ENCODE peak calls at places on chromosomes 2 and 18, in seven cellular contexts. N, O, Q, L, V, H and W are unnamed samples.

GRCh38 chr2:205892141-205893064 is 193.6 kb downstream of the INO80D start:
- DNase-seq in N (no peak), O (peak), Q (no peak), L (no peak), V (peak), H (peak), W (no peak)

GRCh38 chr2:189849550-189849949 is 65.3 kb downstream of the PMS1 start:
- DNase-seq in N (no peak), O (no peak), Q (no peak), L (no peak), V (no peak), H (no peak), W (no peak)

GRCh38 chr2:215003001-215003400 is 135.4 kb downstream of the ABCA12 start:
- DNase-seq in N (peak), O (no peak), Q (no peak), L (no peak), V (no peak), H (no peak), W (no peak)

GRCh38 chr2:96260404-96261260 is 5.2 kb downstream of the TMEM127 start:
- DNase-seq in N (peak), O (peak), Q (peak), L (peak), V (no peak), H (peak), W (no peak)

GRCh38 chr2:72032481-72033041 is 115.1 kb downstream of the CYP26B1 start:
- DNase-seq in N (no peak), O (peak), Q (peak), L (no peak), V (no peak), H (no peak), W (no peak)

GRCh38 chr18:13612111-13612997 is 114.0 kb downstream of the FAM210A start:
- DNase-seq in N (no peak), O (peak), Q (peak), L (peak), V (no peak), H (no peak), W (peak)

GRCh38 chr2:98028931-98029717 is 33.4 kb upstream of the TMEM131 start:
- DNase-seq in N (no peak), O (no peak), Q (no peak), L (no peak), V (no peak), H (no peak), W (no peak)

GRCh38 chr2:67797801-67798535 is 264.8 kb downstream of the C1D start:
- DNase-seq in N (peak), O (no peak), Q (no peak), L (no peak), V (no peak), H (no peak), W (no peak)

GRCh38 chr2:120554625-120555032 is 181.0 kb upstream of the GLI2 start:
- DNase-seq in N (no peak), O (no peak), Q (no peak), L (no peak), V (no peak), H (no peak), W (no peak)

GRCh38 chr2:217223222-217223930 is 363.5 kb upstream of the TNP1 start:
- DNase-seq in N (peak), O (no peak), Q (no peak), L (no peak), V (no peak), H (no peak), W (no peak)

GRCh38 chr2:233058717-233059546 is 1.2 kb upstream of the INPP5D start:
- DNase-seq in N (no peak), O (no peak), Q (no peak), L (no peak), V (no peak), H (no peak), W (no peak)

GRCh38 chr2:159133795-159134194 is 152.7 kb downstream of the WDSUB1 start:
- DNase-seq in N (peak), O (no peak), Q (no peak), L (no peak), V (no peak), H (no peak), W (no peak)

GRCh38 chr2:39568116-39568515 is 97.6 kb upstream of the TMEM178A start:
- DNase-seq in N (no peak), O (no peak), Q (no peak), L (no peak), V (no peak), H (no peak), W (no peak)

GRCh38 chr2:127698553-127699355 is 2.5 kb upstream of the SFT2D3 start:
- DNase-seq in N (no peak), O (no peak), Q (no peak), L (no peak), V (no peak), H (no peak), W (no peak)

DNA sequence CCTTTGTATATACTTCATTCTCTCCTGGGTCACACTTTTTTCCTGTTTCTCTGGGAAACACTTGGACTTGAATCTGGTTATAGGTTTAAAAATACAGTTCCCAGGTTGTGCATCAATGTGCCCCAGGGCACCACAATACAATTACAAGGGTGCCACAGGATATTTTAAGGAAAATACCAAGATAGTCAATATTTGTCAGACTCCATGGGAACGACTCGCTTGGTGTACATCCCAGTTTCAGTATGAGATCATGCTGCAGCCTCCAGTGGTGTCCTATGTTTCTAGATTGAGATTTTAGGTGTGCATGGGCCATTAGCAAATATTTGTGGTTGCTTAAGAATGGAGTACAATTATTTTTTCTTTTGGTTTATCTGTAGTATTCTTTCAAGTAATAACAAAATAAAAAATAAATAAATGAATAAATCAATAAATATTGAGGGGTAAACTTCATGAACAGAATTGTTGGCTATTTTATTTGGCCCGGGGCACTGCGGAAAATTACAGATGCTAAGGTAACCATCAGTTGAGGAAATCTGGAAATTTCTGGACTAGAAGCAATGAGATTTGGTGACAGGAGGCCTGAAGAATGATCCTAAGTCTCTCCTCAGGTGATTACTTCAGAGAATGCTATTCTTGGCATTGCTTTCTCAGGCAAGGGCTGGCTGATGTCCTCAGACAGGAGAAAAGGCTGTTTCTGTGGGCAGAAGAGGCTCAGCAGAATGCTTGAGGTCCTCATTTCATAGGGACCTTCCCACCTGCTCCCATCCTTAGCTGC is 649.3 kb upstream of the SOX11 start:
- DNase-seq in N (no peak), O (no peak), Q (no peak), L (no peak), V (no peak), H (peak), W (no peak)
- H3K4me3 ChIP-seq in N (no peak), O (no peak), Q (no peak), L (no peak), V (no peak), H (no peak), W (no peak)

GRCh38 chr2:168348076-168348475 is 100.7 kb upstream of the STK39 start:
- DNase-seq in N (peak), O (peak), Q (no peak), L (no peak), V (no peak), H (no peak), W (no peak)

GRCh38 chr2:168343586-168343985 is 96.2 kb upstream of the STK39 start:
- DNase-seq in N (peak), O (no peak), Q (no peak), L (no peak), V (no peak), H (no peak), W (no peak)

GRCh38 chr2:168344706-168345105 is 97.3 kb upstream of the STK39 start:
- DNase-seq in N (no peak), O (no peak), Q (no peak), L (no peak), V (no peak), H (no peak), W (no peak)

GRCh38 chr2:168346725-168347477 is 99.5 kb upstream of the STK39 start:
- DNase-seq in N (peak), O (peak), Q (peak), L (peak), V (peak), H (peak), W (peak)

GRCh38 chr2:168345601-168346000 is 98.2 kb upstream of the STK39 start:
- DNase-seq in N (no peak), O (no peak), Q (no peak), L (no peak), V (no peak), H (no peak), W (no peak)
- H3K4me3 ChIP-seq in N (no peak), O (no peak), Q (no peak), L (no peak), V (no peak), H (no peak), W (no peak)

GRCh38 chr2:85135066-85135914 is 2.1 kb downstream of the TCF7L1 start:
- DNase-seq in N (no peak), O (peak), Q (no peak), L (no peak), V (no peak), H (no peak), W (no peak)
- H3K4me3 ChIP-seq in N (peak), O (peak), Q (peak), L (no peak), V (peak), H (peak), W (no peak)

GRCh38 chr2:235028646-235029045 is 76.8 kb downstream of the SH3BP4 start:
- DNase-seq in N (no peak), O (no peak), Q (no peak), L (no peak), V (no peak), H (no peak), W (no peak)

GRCh38 chr2:235026649-235027557 is 75.1 kb downstream of the SH3BP4 start:
- DNase-seq in N (peak), O (no peak), Q (peak), L (no peak), V (peak), H (peak), W (no peak)

GRCh38 chr2:235026137-235026536 is 74.3 kb downstream of the SH3BP4 start:
- DNase-seq in N (peak), O (no peak), Q (peak), L (no peak), V (no peak), H (peak), W (no peak)

GRCh38 chr2:235029054-235029453 is 77.2 kb downstream of the SH3BP4 start:
- DNase-seq in N (no peak), O (no peak), Q (no peak), L (no peak), V (no peak), H (no peak), W (no peak)

GRCh38 chr2:235027558-235028214 is 75.9 kb downstream of the SH3BP4 start:
- DNase-seq in N (peak), O (no peak), Q (no peak), L (no peak), V (no peak), H (no peak), W (no peak)
- H3K4me3 ChIP-seq in N (peak), O (no peak), Q (no peak), L (no peak), V (no peak), H (no peak), W (no peak)

DNA sequence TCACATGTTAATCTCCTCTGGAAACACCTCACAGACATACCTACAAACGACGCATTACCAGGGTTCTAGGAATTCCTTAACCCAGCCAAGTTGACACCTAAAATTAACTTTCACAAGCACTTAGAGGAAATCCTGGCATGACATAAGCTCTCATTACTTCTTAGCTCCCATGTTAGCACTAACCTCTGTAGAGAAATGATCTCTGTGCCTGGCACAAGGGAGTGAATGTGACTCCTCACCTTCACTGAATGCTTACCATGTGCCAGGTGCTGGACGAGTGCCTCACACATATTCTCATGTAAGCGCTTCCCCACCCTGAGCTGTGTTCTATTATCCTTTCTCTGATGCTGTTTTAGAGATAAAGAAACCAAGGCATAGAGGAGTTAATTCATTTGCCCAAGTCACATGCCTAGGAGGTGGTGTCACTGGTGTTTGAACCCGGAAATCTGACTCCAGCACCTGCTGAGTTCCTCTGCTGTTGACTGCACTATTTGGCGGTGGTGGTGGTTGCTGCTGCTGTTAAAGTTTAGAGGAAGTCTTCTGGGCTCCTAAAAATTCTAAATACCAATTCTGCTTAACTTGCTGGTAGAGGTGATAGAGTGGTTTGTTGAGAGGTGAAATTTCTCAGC is 200.5 kb downstream of the CMPK2 start:
- DNase-seq in N (no peak), O (no peak), Q (no peak), L (no peak), V (no peak), H (no peak), W (no peak)
- H3K4me3 ChIP-seq in N (no peak), O (no peak), Q (no peak), L (no peak), V (no peak), H (no peak), W (no peak)

GRCh38 chr2:230328155-230328458 is 1.1 kb downstream of the SP140L start:
- DNase-seq in N (no peak), O (no peak), Q (no peak), L (no peak), V (no peak), H (no peak), W (no peak)

GRCh38 chr2:230325316-230326243 is 1.4 kb upstream of the SP140L start:
- DNase-seq in N (no peak), O (no peak), Q (no peak), L (no peak), V (no peak), H (no peak), W (no peak)

GRCh38 chr2:230327418-230328154 is 593 bp downstream of the SP140L start:
- DNase-seq in N (no peak), O (no peak), Q (no peak), L (no peak), V (no peak), H (no peak), W (no peak)

GRCh38 chr2:230324503-230324902 is 2.5 kb upstream of the SP140L start:
- DNase-seq in N (no peak), O (no peak), Q (no peak), L (no peak), V (no peak), H (no peak), W (no peak)

DNA sequence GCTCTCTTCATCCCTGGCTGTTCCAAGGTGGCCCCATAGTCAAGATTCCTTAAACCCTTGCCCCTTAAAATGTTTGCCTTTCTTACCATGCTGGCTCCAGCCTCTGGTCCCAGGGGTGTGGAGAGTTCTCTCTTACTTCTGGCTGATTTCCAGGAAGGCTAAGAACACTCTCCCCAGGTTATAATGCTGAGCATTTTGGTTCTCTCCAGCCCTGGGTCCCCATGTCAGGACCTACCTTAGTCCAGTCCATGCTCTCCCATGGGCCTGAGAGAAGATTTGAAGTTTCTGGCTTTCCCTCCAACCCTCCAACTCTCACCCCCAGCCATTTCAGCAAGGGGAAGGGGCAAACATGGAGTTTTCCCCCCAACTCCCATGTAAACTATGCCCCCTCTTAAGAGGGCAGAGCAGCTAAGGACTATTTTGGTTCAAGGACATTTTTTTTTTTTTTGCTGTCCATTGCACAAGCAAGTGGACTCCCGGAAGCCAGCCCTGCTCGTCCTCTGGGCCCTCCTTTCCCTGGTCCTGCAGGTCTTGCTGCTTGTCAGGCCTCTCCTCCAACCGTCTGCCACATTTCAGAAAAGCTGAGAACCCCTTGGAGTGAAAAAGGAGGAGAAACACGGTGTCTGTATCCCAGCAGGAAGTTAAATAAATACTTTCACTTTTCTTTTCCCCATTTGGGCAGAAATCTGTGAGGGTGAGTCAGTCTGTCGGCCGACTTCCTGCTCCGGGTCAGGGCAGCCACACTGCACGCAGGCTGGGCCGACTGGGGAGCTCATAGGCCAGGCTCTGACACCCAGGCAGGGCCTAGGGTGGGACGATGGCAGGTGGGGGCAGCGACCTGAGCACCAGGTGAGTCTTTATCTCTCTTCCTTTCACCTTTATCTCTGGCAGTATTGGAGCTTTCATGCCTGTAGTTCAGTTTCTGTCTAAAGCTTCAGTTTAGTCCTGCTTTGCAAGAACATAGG is at the start of gene SP140L:
- DNase-seq in N (peak), O (peak), Q (peak), L (peak), V (peak), H (peak), W (peak)
- H3K4me3 ChIP-seq in N (peak), O (no peak), Q (peak), L (peak), V (peak), H (peak), W (peak)

GRCh38 chr2:70889716-70890037 is 46.0 kb upstream of the ATP6V1B1 start:
- DNase-seq in N (no peak), O (no peak), Q (no peak), L (no peak), V (no peak), H (no peak), W (no peak)

GRCh38 chr2:70887208-70887549 is 48.5 kb upstream of the ATP6V1B1 start:
- DNase-seq in N (no peak), O (no peak), Q (no peak), L (no peak), V (no peak), H (no peak), W (no peak)

GRCh38 chr2:70888925-70889715 is 46.6 kb upstream of the ATP6V1B1 start:
- DNase-seq in N (no peak), O (peak), Q (peak), L (no peak), V (no peak), H (no peak), W (no peak)

GRCh38 chr2:70887550-70888229 is 48.0 kb upstream of the ATP6V1B1 start:
- DNase-seq in N (no peak), O (peak), Q (peak), L (no peak), V (no peak), H (no peak), W (no peak)

GRCh38 chr2:70888389-70888924 is 47.2 kb upstream of the ATP6V1B1 start:
- DNase-seq in N (no peak), O (peak), Q (no peak), L (no peak), V (no peak), H (no peak), W (no peak)
- H3K4me3 ChIP-seq in N (no peak), O (no peak), Q (no peak), L (no peak), V (peak), H (no peak), W (no peak)

GRCh38 chr2:237694423-237695194 is 67.2 kb downstream of the LRRFIP1 start:
- DNase-seq in N (no peak), O (no peak), Q (peak), L (no peak), V (no peak), H (no peak), W (no peak)
- H3K4me3 ChIP-seq in N (peak), O (no peak), Q (peak), L (peak), V (peak), H (peak), W (peak)

DNA sequence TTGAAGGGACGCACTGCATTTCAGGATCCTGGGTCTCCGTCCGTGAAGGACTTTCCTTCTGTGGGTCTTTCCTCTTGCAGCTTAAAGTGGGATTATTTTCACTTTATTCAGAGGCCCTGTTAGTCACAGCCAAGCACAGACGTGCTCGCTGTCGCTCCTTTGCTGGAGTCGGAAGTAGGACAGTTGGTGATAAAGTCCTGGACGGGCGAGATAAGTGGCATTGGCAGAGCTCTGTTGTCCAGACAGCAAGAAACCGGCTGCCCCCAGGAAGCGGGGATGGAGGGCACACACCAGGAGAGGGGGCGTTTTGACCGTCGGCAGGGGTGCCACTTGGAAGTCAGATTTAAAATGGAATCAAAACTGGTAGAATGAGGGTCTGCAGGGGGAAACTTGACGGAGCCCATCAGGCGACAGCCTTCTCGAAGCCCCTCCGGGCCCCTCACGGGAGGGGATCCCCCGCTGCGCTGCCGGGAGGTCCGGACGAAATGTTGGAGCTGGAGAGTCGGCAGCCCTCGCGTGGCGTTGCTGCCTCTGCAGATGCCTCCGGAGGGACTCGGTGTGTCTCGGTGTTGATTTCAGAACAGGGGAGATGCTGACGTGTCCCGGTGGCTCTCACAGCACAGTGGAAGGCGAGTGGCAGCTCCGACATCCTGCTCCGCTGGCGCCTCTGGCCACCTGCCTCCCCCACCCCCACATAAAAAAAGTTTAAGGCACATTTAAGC is 124.2 kb downstream of the NFATC1 start:
- DNase-seq in N (no peak), O (peak), Q (peak), L (peak), V (no peak), H (peak), W (no peak)
- H3K4me3 ChIP-seq in N (no peak), O (no peak), Q (peak), L (peak), V (no peak), H (no peak), W (no peak)

GRCh38 chr2:9230881-9231280 is 24.3 kb downstream of the ASAP2 start:
- DNase-seq in N (peak), O (no peak), Q (no peak), L (no peak), V (no peak), H (no peak), W (no peak)
- H3K4me3 ChIP-seq in N (no peak), O (no peak), Q (no peak), L (no peak), V (no peak), H (no peak), W (no peak)